ENCODE peak calls at places on chromosomes 3 and 15, in nine cellular contexts. B, R, P, O, I, G, L, A and E are unnamed samples.

GRCh38 chr15:81302605-81303204 is 21.2 kb downstream of the STARD5 start:
- DNase-seq in B (no peak), R (no peak), P (no peak), O (no peak), I (no peak), G (no peak), L (no peak), A (no peak), E (no peak)

GRCh38 chr3:143167956-143168355 is 48.4 kb downstream of the CHST2 start:
- DNase-seq in B (peak; percentile 89), R (peak; percentile 85), P (no peak), O (no peak), I (peak; percentile 78), G (no peak), L (no peak), A (no peak), E (no peak)

GRCh38 chr15:77416954-77417353 is 3.0 kb downstream of the PEAK1 start:
- DNase-seq in B (no peak), R (no peak), P (no peak), O (no peak), I (peak; percentile 46), G (no peak), L (no peak), A (no peak), E (no peak)

GRCh38 chr15:90845201-90845949 is 23.0 kb upstream of the FURIN start:
- DNase-seq in B (peak; percentile 95), R (peak; percentile 90), P (peak; percentile 63), O (no peak), I (peak; percentile 47), G (no peak), L (no peak), A (no peak), E (peak; percentile 55)

GRCh38 chr3:142046320-142047020 is 102.9 kb downstream of the TFDP2 start:
- DNase-seq in B (no peak), R (no peak), P (no peak), O (no peak), I (no peak), G (no peak), L (no peak), A (no peak), E (no peak)

GRCh38 chr15:94930441-94930840 is 699.1 kb downstream of the MCTP2 start:
- DNase-seq in B (no peak), R (no peak), P (no peak), O (no peak), I (peak; percentile 5), G (no peak), L (no peak), A (no peak), E (no peak)

GRCh38 chr15:49135893-49136292 is 19.5 kb downstream of the COPS2 start:
- DNase-seq in B (peak; percentile 82), R (peak; percentile 92), P (peak; percentile 6), O (no peak), I (peak; percentile 62), G (no peak), L (no peak), A (no peak), E (no peak)

GRCh38 chr15:20294651-20295237 is 246.9 kb downstream of the GOLGA6L6 start:
- DNase-seq in B (no peak), R (no peak), P (no peak), O (no peak), I (no peak), G (no peak), L (no peak), A (no peak), E (no peak)

GRCh38 chr3:193553606-193554005 is 1.1 kb downstream of the ATP13A4 start:
- DNase-seq in B (no peak), R (no peak), P (no peak), O (no peak), I (no peak), G (no peak), L (no peak), A (no peak), E (no peak)

GRCh38 chr15:25762015-25762662 is 101.0 kb downstream of the ATP10A start:
- DNase-seq in B (peak; percentile 61), R (peak; percentile 18), P (no peak), O (no peak), I (no peak), G (no peak), L (no peak), A (no peak), E (no peak)